ENCODE peak calls at places on chromosomes 2 and 18, in four cellular contexts. One of them, this sample, is unnamed.

GRCh38 chr18:21599585-21600525 is 649 bp downstream of the ESCO1 start:
- DNase-seq in nephron progenitor cell: peak; percentile 72
- DNase-seq in coronary artery: no peak
- DNase-seq in foreskin fibroblast: peak; percentile 20
- DNase-seq in this sample: no peak

GRCh38 chr2:229269146-229269545 is 1.9 kb downstream of the PID1 start:
- DNase-seq in coronary artery: no peak
- DNase-seq in nephron progenitor cell: no peak
- DNase-seq in foreskin fibroblast: no peak
- DNase-seq in this sample: no peak

GRCh38 chr2:73284296-73285161 is at the start of gene FBXO41:
- DNase-seq in foreskin fibroblast: no peak
- DNase-seq in coronary artery: peak; percentile 62
- DNase-seq in nephron progenitor cell: peak; percentile 72
- DNase-seq in this sample: no peak

GRCh38 chr2:143480586-143481230 is 351.5 kb downstream of the ARHGAP15 start:
- DNase-seq in nephron progenitor cell: no peak
- DNase-seq in foreskin fibroblast: no peak
- DNase-seq in coronary artery: no peak
- DNase-seq in this sample: no peak

GRCh38 chr2:55159037-55159651 is 72.9 kb downstream of the CLHC1 start:
- DNase-seq in nephron progenitor cell: no peak
- DNase-seq in coronary artery: no peak
- DNase-seq in foreskin fibroblast: no peak
- DNase-seq in this sample: no peak

GRCh38 chr2:214193943-214194342 is 216.9 kb upstream of the VWC2L start:
- DNase-seq in coronary artery: no peak
- DNase-seq in foreskin fibroblast: peak; percentile 39
- DNase-seq in nephron progenitor cell: no peak
- DNase-seq in this sample: no peak

GRCh38 chr2:170330881-170331280 is 152.9 kb downstream of the MYO3B start:
- DNase-seq in nephron progenitor cell: no peak
- DNase-seq in foreskin fibroblast: no peak
- DNase-seq in coronary artery: no peak
- DNase-seq in this sample: no peak

GRCh38 chr18:23257686-23258565 is 122.6 kb downstream of the CABLES1 start:
- DNase-seq in foreskin fibroblast: peak; percentile 32
- DNase-seq in coronary artery: no peak
- DNase-seq in nephron progenitor cell: no peak
- DNase-seq in this sample: peak; percentile 91

GRCh38 chr2:187542123-187542522 is 12.1 kb downstream of the TFPI start:
- DNase-seq in foreskin fibroblast: no peak
- DNase-seq in coronary artery: no peak
- DNase-seq in nephron progenitor cell: no peak
- DNase-seq in this sample: no peak

GRCh38 chr18:23155537-23155936 is 20.3 kb downstream of the CABLES1 start:
- DNase-seq in nephron progenitor cell: no peak
- DNase-seq in foreskin fibroblast: no peak
- DNase-seq in coronary artery: no peak
- DNase-seq in this sample: no peak

GRCh38 chr2:127389778-127390435 is 2.1 kb upstream of the MAP3K2 start:
- DNase-seq in nephron progenitor cell: no peak
- DNase-seq in foreskin fibroblast: no peak
- DNase-seq in coronary artery: no peak
- DNase-seq in this sample: no peak

GRCh38 chr2:80073134-80073561 is 231.4 kb downstream of the LRRTM1 start:
- DNase-seq in coronary artery: no peak
- DNase-seq in nephron progenitor cell: peak; percentile 46
- DNase-seq in foreskin fibroblast: peak; percentile 24
- DNase-seq in this sample: no peak

GRCh38 chr18:37565985-37566478 is 434 bp upstream of the CELF4 start:
- DNase-seq in nephron progenitor cell: peak; percentile 79
- DNase-seq in foreskin fibroblast: peak; percentile 26
- DNase-seq in coronary artery: no peak
- DNase-seq in this sample: no peak

GRCh38 chr2:217478831-217479435 is 523.9 kb downstream of the TNS1 start:
- DNase-seq in foreskin fibroblast: no peak
- DNase-seq in nephron progenitor cell: no peak
- DNase-seq in coronary artery: no peak
- DNase-seq in this sample: no peak

GRCh38 chr2:88181511-88181910 is 11.4 kb downstream of the THNSL2 start:
- DNase-seq in nephron progenitor cell: no peak
- DNase-seq in foreskin fibroblast: no peak
- DNase-seq in coronary artery: no peak
- DNase-seq in this sample: no peak

GRCh38 chr2:121707920-121708361 is 28.7 kb downstream of the NIFK start:
- DNase-seq in nephron progenitor cell: no peak
- DNase-seq in coronary artery: no peak
- DNase-seq in foreskin fibroblast: no peak
- DNase-seq in this sample: no peak

GRCh38 chr2:10400568-10400977 is 47.6 kb downstream of the ODC1 start:
- DNase-seq in foreskin fibroblast: no peak
- DNase-seq in nephron progenitor cell: no peak
- DNase-seq in coronary artery: no peak
- DNase-seq in this sample: peak; percentile 96

GRCh38 chr2:205148756-205149155 is 533.5 kb upstream of the NRP2 start:
- DNase-seq in foreskin fibroblast: no peak
- DNase-seq in nephron progenitor cell: peak; percentile 5
- DNase-seq in coronary artery: no peak
- DNase-seq in this sample: no peak

GRCh38 chr2:128357561-128358370 is 39.1 kb upstream of the HS6ST1 start:
- DNase-seq in nephron progenitor cell: no peak
- DNase-seq in coronary artery: peak; percentile 56
- DNase-seq in foreskin fibroblast: no peak
- DNase-seq in this sample: no peak

GRCh38 chr2:178237488-178238143 is 43.3 kb downstream of the OSBPL6 start:
- DNase-seq in nephron progenitor cell: no peak
- DNase-seq in coronary artery: no peak
- DNase-seq in foreskin fibroblast: no peak
- DNase-seq in this sample: no peak

GRCh38 chr2:61263848-61264247 is 101.9 kb downstream of the C2orf74 start:
- DNase-seq in foreskin fibroblast: no peak
- DNase-seq in coronary artery: no peak
- DNase-seq in nephron progenitor cell: no peak
- DNase-seq in this sample: no peak

GRCh38 chr18:43001821-43002220 is 113.7 kb downstream of the RIT2 start:
- DNase-seq in coronary artery: no peak
- DNase-seq in foreskin fibroblast: no peak
- DNase-seq in nephron progenitor cell: no peak
- DNase-seq in this sample: no peak

GRCh38 chr2:199465988-199466703 is 8.4 kb upstream of the SATB2 start:
- DNase-seq in nephron progenitor cell: no peak
- DNase-seq in foreskin fibroblast: no peak
- DNase-seq in coronary artery: no peak
- DNase-seq in this sample: no peak

GRCh38 chr18:25453556-25454269 is 101.7 kb upstream of the ZNF521 start:
- DNase-seq in foreskin fibroblast: no peak
- DNase-seq in nephron progenitor cell: no peak
- DNase-seq in coronary artery: no peak
- DNase-seq in this sample: no peak

GRCh38 chr2:231877533-231878456 is 48.4 kb downstream of the NPPC start:
- DNase-seq in nephron progenitor cell: no peak
- DNase-seq in foreskin fibroblast: no peak
- DNase-seq in coronary artery: no peak
- DNase-seq in this sample: no peak

GRCh38 chr2:52222128-52222527 is 1190.2 kb upstream of the NRXN1 start:
- DNase-seq in coronary artery: no peak
- DNase-seq in foreskin fibroblast: peak; percentile 0
- DNase-seq in nephron progenitor cell: no peak
- DNase-seq in this sample: no peak

GRCh38 chr18:35616074-35616473 is 34.5 kb downstream of the GALNT1 start:
- DNase-seq in nephron progenitor cell: no peak
- DNase-seq in foreskin fibroblast: no peak
- DNase-seq in coronary artery: no peak
- DNase-seq in this sample: no peak

GRCh38 chr2:150676747-150677382 is 189.4 kb upstream of the RND3 start:
- DNase-seq in coronary artery: no peak
- DNase-seq in nephron progenitor cell: no peak
- DNase-seq in foreskin fibroblast: no peak
- DNase-seq in this sample: no peak

GRCh38 chr2:10079192-10079930 is 850 bp downstream of the CYS1 start:
- DNase-seq in nephron progenitor cell: peak; percentile 60
- DNase-seq in coronary artery: no peak
- DNase-seq in foreskin fibroblast: peak; percentile 62
- DNase-seq in this sample: no peak

DNA sequence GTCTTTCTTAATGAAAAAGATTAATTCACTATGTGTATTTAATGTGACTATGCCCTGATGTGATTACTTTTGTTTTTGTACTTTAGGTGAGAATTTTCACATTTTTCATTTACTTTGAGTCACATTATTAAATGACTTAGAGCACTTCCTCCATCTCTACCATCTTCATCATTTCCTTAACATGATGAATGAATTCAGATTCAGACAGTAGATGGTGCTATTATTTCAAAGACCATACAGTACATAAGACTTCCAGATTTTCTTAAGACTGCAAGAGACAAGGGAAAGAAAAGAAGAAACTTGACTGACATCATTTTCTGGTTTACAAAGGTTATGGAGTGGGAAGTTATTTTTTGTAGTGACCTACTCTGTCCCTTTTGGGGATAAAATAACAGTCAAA is 1010.6 kb upstream of the NXPH2 start:
- DNase-seq in nephron progenitor cell: no peak
- DNase-seq in coronary artery: no peak
- DNase-seq in foreskin fibroblast: no peak
- DNase-seq in this sample: no peak
- TF ChIP-seq CTCF in nephron progenitor cell: no peak
- TF ChIP-seq CTCF in coronary artery: no peak
- TF ChIP-seq CTCF in foreskin fibroblast: no peak
- TF ChIP-seq CTCF in this sample: no peak

DNA sequence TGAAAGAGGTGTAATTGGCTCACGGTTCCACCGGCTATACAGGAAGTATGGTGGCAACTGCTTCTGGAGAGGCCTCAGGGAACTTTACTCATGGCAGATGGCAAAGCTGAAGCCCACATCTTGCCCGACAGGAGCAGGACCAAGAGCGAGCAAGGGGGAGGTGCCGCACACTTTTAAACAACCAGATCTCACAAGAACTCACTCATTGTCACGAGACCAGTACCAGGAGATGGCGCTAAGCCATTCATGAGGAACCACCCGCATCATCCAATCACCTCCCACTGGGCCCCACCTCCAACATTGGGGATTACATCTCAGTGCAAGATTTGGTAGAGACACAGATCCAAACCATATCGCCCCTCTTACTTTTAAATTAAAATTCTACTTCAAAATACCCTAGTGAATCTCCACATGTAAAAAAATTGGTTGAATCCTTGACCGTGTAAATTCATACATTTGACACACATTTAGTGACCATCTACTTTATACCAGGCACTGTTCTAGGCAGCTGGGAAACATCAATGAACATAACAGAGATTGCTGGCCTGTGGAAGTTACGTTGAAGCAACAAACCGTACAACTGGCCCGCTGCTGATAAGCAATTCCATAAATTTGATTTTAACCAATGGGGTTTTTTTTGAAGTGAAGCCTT is 87.6 kb downstream of the ALPK2 start:
- DNase-seq in coronary artery: no peak
- DNase-seq in foreskin fibroblast: no peak
- DNase-seq in nephron progenitor cell: no peak
- DNase-seq in this sample: no peak
- TF ChIP-seq CTCF in coronary artery: no peak
- TF ChIP-seq CTCF in foreskin fibroblast: no peak
- TF ChIP-seq CTCF in nephron progenitor cell: no peak
- TF ChIP-seq CTCF in this sample: no peak

DNA sequence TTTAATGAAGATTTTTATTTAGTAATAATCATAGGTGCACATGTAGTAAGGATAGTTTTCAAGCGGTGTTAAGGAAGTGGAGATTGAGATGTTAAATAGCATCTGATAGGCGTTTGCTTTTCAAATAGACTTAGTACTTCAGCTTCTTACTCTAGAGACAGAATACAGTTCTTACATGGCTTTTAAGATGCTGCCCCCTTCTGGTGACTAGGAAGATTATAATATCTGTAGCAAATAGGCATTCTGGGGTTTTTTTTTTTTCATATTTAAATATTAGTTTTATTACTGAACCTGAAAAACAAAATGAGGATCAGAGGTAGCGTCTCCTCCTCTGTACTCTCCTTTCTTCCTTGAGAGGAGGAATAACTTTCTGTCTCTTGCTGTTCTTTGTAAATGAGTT is 100.2 kb downstream of the AGAP1 start:
- DNase-seq in foreskin fibroblast: no peak
- DNase-seq in coronary artery: no peak
- DNase-seq in nephron progenitor cell: no peak
- DNase-seq in this sample: no peak
- TF ChIP-seq CTCF in foreskin fibroblast: peak; percentile 40
- TF ChIP-seq CTCF in coronary artery: peak; percentile 42
- TF ChIP-seq CTCF in nephron progenitor cell: peak; percentile 79
- TF ChIP-seq CTCF in this sample: peak; percentile 74

GRCh38 chr2:27070653-27071276 is 689 bp downstream of the OST4 start:
- DNase-seq in coronary artery: no peak
- DNase-seq in foreskin fibroblast: no peak
- DNase-seq in nephron progenitor cell: no peak
- DNase-seq in this sample: no peak
- TF ChIP-seq CTCF in coronary artery: no peak
- TF ChIP-seq CTCF in foreskin fibroblast: no peak
- TF ChIP-seq CTCF in nephron progenitor cell: no peak
- TF ChIP-seq CTCF in this sample: no peak

DNA sequence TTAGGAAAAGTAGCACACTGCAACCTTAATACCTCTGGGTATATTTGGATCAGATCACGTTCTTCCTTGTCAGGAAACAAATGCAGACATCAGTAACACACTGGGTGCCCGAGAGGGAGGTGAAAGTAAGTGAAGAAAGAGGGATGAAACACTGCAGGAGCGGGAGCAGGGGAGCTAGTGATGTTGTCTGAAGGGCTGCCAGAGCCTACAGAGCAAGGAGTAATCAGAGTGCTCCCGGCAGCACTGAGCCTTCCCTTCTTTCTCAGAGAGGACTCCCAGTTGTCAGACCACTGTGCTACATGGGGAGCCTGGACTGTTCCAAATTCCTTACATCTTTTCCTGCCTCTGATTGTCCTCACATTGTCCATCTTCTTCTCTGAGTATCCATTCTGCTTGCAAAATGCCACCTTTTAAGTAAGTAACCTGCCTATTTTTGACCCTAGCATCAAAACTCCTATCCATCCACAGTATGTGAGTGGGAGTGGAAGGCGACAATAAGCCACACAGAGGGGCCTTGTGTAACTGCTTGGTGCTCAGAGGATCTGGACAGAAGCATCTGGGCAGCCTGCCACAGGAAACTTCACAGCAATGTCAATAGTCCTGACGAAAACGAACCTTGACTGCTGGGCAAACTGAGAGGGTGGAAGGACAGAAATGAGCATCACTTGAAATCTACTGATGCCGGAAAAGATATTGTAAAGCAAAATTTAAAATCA is 10.8 kb upstream of the NAB1 start:
- DNase-seq in nephron progenitor cell: no peak
- DNase-seq in coronary artery: no peak
- DNase-seq in foreskin fibroblast: no peak
- DNase-seq in this sample: no peak
- TF ChIP-seq CTCF in nephron progenitor cell: no peak
- TF ChIP-seq CTCF in coronary artery: no peak
- TF ChIP-seq CTCF in foreskin fibroblast: no peak
- TF ChIP-seq CTCF in this sample: no peak